ENCODE peak calls at places on chromosomes 7 and 10, in nine cellular contexts. T is fibroblast of pulmonary artery; I is T-cell; R is B cell; J is NB4; Q is amygdala; S is stimulated activated naive CD8-positive, alpha-beta T cell treated with anti-CD3 and anti-CD28 coated beads, Interleukin-15, Interleukin-2, amounts not matched to agents 100 U/mL and 50 U/mL, for 24 hours; M is ACHN; B is breast epithelium. E is an unnamed sample.

GRCh38 chr7:95476904-95477594 is 8.7 kb upstream of the ASB4 start:
- DNase-seq in T (peak), I (no peak), R (peak), J (peak), Q (no peak), S (peak), M (peak), B (no peak), E (peak)

GRCh38 chr10:77478248-77478963 is 159.2 kb downstream of the KCNMA1 start:
- DNase-seq in T (peak), I (no peak), R (no peak), J (no peak), Q (no peak), S (no peak), M (peak), B (no peak), E (no peak)

GRCh38 chr10:124647421-124648130 is 96.6 kb downstream of the FAM53B start:
- DNase-seq in T (peak), I (peak), R (peak), J (peak), Q (peak), S (peak), M (peak), B (no peak), E (peak)

GRCh38 chr10:114295393-114295792 is 56.3 kb downstream of the VWA2 start:
- DNase-seq in T (no peak), I (no peak), R (no peak), J (no peak), Q (no peak), S (no peak), M (no peak), B (no peak), E (no peak)

GRCh38 chr10:1049425-1049958 is 573 bp upstream of the IDI1 start:
- DNase-seq in T (no peak), I (no peak), R (no peak), J (no peak), Q (no peak), S (no peak), M (peak), B (no peak), E (no peak)

GRCh38 chr7:4998244-4998643 is 39.3 kb upstream of the MMD2 start:
- DNase-seq in T (no peak), I (no peak), R (no peak), J (no peak), Q (no peak), S (no peak), M (no peak), B (no peak), E (no peak)

GRCh38 chr10:95242581-95243317 is 48.1 kb downstream of the PDLIM1 start:
- DNase-seq in T (peak), I (no peak), R (no peak), J (peak), Q (no peak), S (peak), M (peak), B (no peak), E (peak)

GRCh38 chr7:33744293-33744692 is 161.0 kb upstream of the BMPER start:
- DNase-seq in T (peak), I (no peak), R (no peak), J (peak), Q (no peak), S (no peak), M (peak), B (no peak), E (no peak)

GRCh38 chr7:431658-432111 is 88.0 kb downstream of the PDGFA start:
- DNase-seq in T (no peak), I (no peak), R (no peak), J (no peak), Q (peak), S (no peak), M (no peak), B (no peak), E (no peak)

GRCh38 chr10:22414146-22414545 is 68.8 kb downstream of the SPAG6 start:
- DNase-seq in T (peak), I (no peak), R (no peak), J (no peak), Q (no peak), S (no peak), M (no peak), B (no peak), E (no peak)

GRCh38 chr10:132859084-132859855 is 73.3 kb upstream of the NKX6-2 start:
- DNase-seq in T (no peak), I (no peak), R (no peak), J (no peak), Q (no peak), S (no peak), M (no peak), B (no peak), E (no peak)

GRCh38 chr10:77744249-77744648 is 106.6 kb upstream of the KCNMA1 start:
- DNase-seq in T (no peak), I (no peak), R (no peak), J (no peak), Q (no peak), S (no peak), M (no peak), B (no peak), E (no peak)

GRCh38 chr10:17644485-17644964 is 574 bp downstream of the STAM start:
- DNase-seq in T (peak), I (no peak), R (no peak), J (no peak), Q (no peak), S (no peak), M (peak), B (no peak), E (no peak)

GRCh38 chr10:70333268-70333667 is 49.2 kb downstream of the LRRC20 start:
- DNase-seq in T (no peak), I (no peak), R (no peak), J (no peak), Q (no peak), S (no peak), M (no peak), B (no peak), E (no peak)

GRCh38 chr7:1536768-1537630 is 6.5 kb downstream of the MAFK start:
- DNase-seq in T (peak), I (no peak), R (peak), J (no peak), Q (no peak), S (no peak), M (peak), B (peak), E (no peak)

GRCh38 chr10:69828115-69828870 is 26.6 kb downstream of the COL13A1 start:
- DNase-seq in T (no peak), I (no peak), R (no peak), J (no peak), Q (no peak), S (no peak), M (no peak), B (no peak), E (no peak)

GRCh38 chr10:112490543-112490942 is 43.5 kb downstream of the VTI1A start:
- DNase-seq in T (peak), I (no peak), R (no peak), J (no peak), Q (no peak), S (no peak), M (no peak), B (no peak), E (no peak)

GRCh38 chr10:124626759-124627380 is 117.3 kb downstream of the FAM53B start:
- DNase-seq in T (no peak), I (peak), R (peak), J (no peak), Q (no peak), S (peak), M (no peak), B (no peak), E (peak)

GRCh38 chr7:43639858-43640491 is 57.1 kb downstream of the STK17A start:
- DNase-seq in T (peak), I (no peak), R (no peak), J (no peak), Q (no peak), S (no peak), M (no peak), B (no peak), E (no peak)

GRCh38 chr7:43849069-43849468 is 20.2 kb downstream of the MRPS24 start:
- DNase-seq in T (no peak), I (no peak), R (no peak), J (no peak), Q (no peak), S (no peak), M (no peak), B (no peak), E (no peak)

GRCh38 chr7:158975526-158976467 is 119.4 kb downstream of the DYNC2I1 start:
- DNase-seq in T (no peak), I (no peak), R (no peak), J (no peak), Q (no peak), S (peak), M (no peak), B (no peak), E (peak)

GRCh38 chr7:3197567-3198212 is 103.4 kb upstream of the SDK1 start:
- DNase-seq in T (no peak), I (no peak), R (no peak), J (no peak), Q (no peak), S (no peak), M (peak), B (no peak), E (no peak)

E was measured in CD4-positive, CD25-positive, alpha-beta regulatory T cell.